ENCODE peak calls at places on chromosomes 4 and X, in ten cellular contexts. I, G, Y, O, A, U, X, M, J and W are unnamed samples.

GRCh38 chr4:6229095-6229494 is 28.7 kb upstream of the JAKMIP1 start:
- DNase-seq in I (peak; percentile 76), G (no peak), Y (no peak), O (no peak), A (no peak), U (no peak), X (no peak), M (no peak), J (peak; percentile 29), W (no peak)

GRCh38 chr4:41334182-41334581 is 77.5 kb downstream of the UCHL1 start:
- DNase-seq in I (no peak), G (no peak), Y (no peak), O (no peak), A (no peak), U (no peak), X (no peak), M (peak; percentile 51), J (no peak), W (peak; percentile 97)

GRCh38 chrX:2401590-2402360 is 99.0 kb downstream of the DHRSX start:
- DNase-seq in I (no peak), G (peak; percentile 78), Y (peak; percentile 18), O (no peak), A (no peak), U (no peak), X (no peak), M (no peak), J (peak; percentile 87), W (no peak)

GRCh38 chrX:12702509-12703091 is 88.6 kb upstream of the PRPS2 start:
- DNase-seq in I (no peak), G (no peak), Y (no peak), O (peak; percentile 58), A (no peak), U (no peak), X (no peak), M (no peak), J (no peak), W (no peak)

GRCh38 chrX:142898164-142898563 is 127.6 kb upstream of the SPANXN4 start:
- DNase-seq in I (no peak), G (no peak), Y (no peak), O (no peak), A (no peak), U (no peak), X (no peak), M (no peak), J (no peak), W (no peak)

GRCh38 chrX:2351999-2352995 is 148.5 kb downstream of the DHRSX start:
- DNase-seq in I (no peak), G (peak; percentile 96), Y (no peak), O (no peak), A (peak; percentile 94), U (no peak), X (no peak), M (no peak), J (peak; percentile 65), W (no peak)

GRCh38 chr4:76867880-76868655 is 29.9 kb downstream of the SOWAHB start:
- DNase-seq in I (no peak), G (no peak), Y (no peak), O (peak; percentile 79), A (no peak), U (no peak), X (no peak), M (no peak), J (no peak), W (no peak)

GRCh38 chr4:81600511-81601269 is 129.0 kb upstream of the RASGEF1B start:
- DNase-seq in I (peak; percentile 62), G (no peak), Y (peak; percentile 66), O (no peak), A (no peak), U (peak; percentile 16), X (no peak), M (no peak), J (no peak), W (no peak)

GRCh38 chrX:2385224-2385623 is 115.6 kb downstream of the DHRSX start:
- DNase-seq in I (no peak), G (peak; percentile 90), Y (no peak), O (no peak), A (peak; percentile 46), U (no peak), X (no peak), M (no peak), J (no peak), W (no peak)

GRCh38 chr4:21649691-21650090 is 298.9 kb downstream of the KCNIP4 start:
- DNase-seq in I (no peak), G (peak; percentile 28), Y (no peak), O (no peak), A (no peak), U (no peak), X (no peak), M (no peak), J (no peak), W (no peak)

GRCh38 chr4:2365054-2365912 is 53.2 kb downstream of the ZFYVE28 start:
- DNase-seq in I (no peak), G (no peak), Y (no peak), O (peak; percentile 35), A (no peak), U (peak; percentile 54), X (no peak), M (no peak), J (no peak), W (no peak)
- H3K4me3 ChIP-seq in I (no peak overlapping the region), G (peak overlapping the region; percentile 40), Y (peak overlapping the region; percentile 50), O (no peak overlapping the region), A (peak overlapping the region; percentile 65), U (peak overlapping the region; percentile 49), X (peak overlapping the region; percentile 54), M (peak overlapping the region; percentile 21), J (peak overlapping the region; percentile 43), W (no peak overlapping the region)

DNA sequence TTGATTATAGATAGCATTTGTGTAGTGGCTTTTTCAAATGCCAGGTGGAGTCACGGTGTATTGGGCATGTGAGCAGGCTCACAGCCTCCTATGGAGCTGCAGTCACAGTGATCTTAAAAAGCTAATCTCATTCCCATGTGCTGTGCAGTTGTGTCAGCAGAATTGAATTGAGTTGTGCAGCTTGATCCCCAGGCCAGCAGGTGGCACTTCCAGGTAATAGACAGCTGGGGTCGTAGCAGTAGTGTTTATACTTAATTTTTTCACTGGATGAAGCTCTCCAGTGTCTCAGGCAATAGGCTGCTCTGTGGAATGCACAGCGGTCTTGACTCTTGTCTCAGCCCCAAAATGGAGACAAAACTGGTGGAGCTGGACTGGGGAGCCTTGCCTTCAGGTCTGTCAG is 1028.1 kb downstream of the SH3BGRL start:
- DNase-seq in I (no peak), G (no peak), Y (no peak), O (no peak), A (no peak), U (no peak), X (no peak), M (no peak), J (no peak), W (no peak)
- TF ChIP-seq CTCF in I (no peak), G (no peak), Y (no peak), O (no peak), A (no peak), U (no peak), X (no peak), M (no peak), J (no peak), W (peak; percentile 42)

GRCh38 chrX:49231333-49232000 is 1.7 kb downstream of the CACNA1F start:
- DNase-seq in I (no peak), G (no peak), Y (no peak), O (no peak), A (no peak), U (no peak), X (no peak), M (no peak), J (no peak), W (no peak)
- H3K4me3 ChIP-seq in I (no peak overlapping the region), G (no peak overlapping the region), Y (no peak overlapping the region), O (no peak overlapping the region), A (no peak overlapping the region), U (no peak overlapping the region), X (no peak overlapping the region), M (no peak overlapping the region), J (no peak overlapping the region), W (no peak overlapping the region)

DNA sequence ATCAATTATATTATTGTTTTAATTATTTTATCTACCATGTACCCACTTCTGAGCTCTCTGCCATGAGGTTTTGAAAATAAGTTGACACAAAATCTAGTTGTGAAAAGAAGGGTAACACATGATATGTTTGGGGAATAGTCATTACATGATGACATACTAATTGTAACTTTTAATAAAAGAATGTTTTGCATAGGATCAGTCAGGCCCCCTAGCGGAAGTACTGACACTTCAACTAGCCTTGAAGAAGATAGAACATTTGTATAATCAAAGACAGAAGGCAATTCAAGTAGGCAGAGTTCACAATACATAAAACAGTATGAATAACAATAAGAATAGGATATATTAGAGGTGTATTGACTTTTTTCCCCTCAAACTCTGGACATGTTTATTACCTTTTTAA is 1191.0 kb upstream of the AGA start:
- DNase-seq in I (no peak), G (no peak), Y (no peak), O (peak; percentile 46), A (no peak), U (no peak), X (no peak), M (no peak), J (no peak), W (no peak)
- TF ChIP-seq CTCF in I (no peak), G (no peak), Y (no peak), O (peak; percentile 68), A (no peak), U (no peak), X (no peak), M (no peak), J (no peak), W (no peak)

DNA sequence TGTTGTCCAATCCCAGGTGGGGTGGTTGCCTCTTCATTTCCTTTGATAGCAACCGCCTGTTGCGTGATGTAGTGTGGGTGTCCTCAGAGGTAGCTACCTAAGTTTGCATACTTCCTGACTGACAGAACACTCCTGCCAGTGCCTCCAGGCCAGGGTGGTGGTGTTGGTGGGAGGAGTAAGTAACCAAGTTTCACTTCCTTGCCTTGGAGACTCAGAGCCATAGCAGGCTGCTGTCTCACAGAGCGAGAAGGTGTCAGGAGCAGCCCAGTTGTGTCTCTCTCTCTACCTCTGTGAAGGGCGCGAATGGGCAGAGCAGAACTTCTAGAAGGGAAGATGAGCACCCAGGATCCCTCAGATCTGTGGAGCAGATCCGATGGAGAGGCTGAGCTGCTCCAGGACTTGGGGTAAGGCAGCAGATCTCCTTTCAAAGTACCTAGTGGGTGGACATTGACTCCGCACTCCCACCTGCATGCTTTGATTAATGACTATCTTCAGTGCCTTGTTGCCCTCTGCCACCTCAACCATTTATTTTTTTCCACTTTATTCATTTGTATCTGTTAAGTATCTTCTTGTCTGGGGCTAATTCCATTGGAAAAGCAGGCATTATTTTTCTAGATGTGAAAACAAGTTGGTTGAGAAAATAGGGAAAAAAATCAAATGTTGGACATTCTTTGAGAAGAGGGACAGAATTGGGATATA is at the start of gene DAPP1:
- DNase-seq in I (peak; percentile 56), G (no peak), Y (no peak), O (no peak), A (no peak), U (no peak), X (peak; percentile 64), M (peak; percentile 40), J (peak; percentile 91), W (no peak)
- H3K4me3 ChIP-seq in I (no peak within 1 kb of the TSS), G (no peak within 1 kb of the TSS), Y (no peak within 1 kb of the TSS), O (no peak within 1 kb of the TSS), A (no peak within 1 kb of the TSS), U (no peak within 1 kb of the TSS), X (peak within 1 kb of the TSS; percentile 8), M (no peak within 1 kb of the TSS), J (peak within 1 kb of the TSS; percentile 10), W (no peak within 1 kb of the TSS)

DNA sequence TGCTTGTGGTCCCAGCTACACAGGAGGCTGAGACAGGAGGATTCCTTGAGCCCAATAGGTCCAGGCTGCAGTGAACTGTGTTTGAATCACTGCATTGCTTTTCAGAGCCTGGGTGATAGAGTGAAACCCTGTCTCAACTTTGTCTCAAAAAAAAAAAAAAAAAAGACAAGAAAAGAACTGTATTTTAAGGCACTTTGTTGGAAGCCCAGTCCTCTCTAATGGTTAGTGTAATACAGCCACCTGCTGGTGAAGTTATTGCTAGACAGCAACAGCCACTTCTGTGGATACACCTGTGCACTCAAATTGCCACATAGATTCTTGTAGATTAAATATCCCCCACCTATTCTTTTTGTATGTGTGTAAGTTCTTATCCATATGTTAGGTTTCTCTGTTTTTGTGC is 10.1 kb upstream of the FGG start:
- DNase-seq in I (no peak), G (peak; percentile 50), Y (no peak), O (peak; percentile 82), A (no peak), U (no peak), X (no peak), M (no peak), J (no peak), W (no peak)
- TF ChIP-seq CTCF in I (peak; percentile 44), G (peak; percentile 62), Y (peak; percentile 38), O (peak; percentile 81), A (peak; percentile 11), U (peak; percentile 42), X (peak; percentile 18), M (peak; percentile 22), J (no peak), W (peak; percentile 64)